ENCODE peak calls at places on chromosomes 1 and 21, in eight cellular contexts. D is bronchial epithelial cell; T is posterior vena cava; E is stimulated activated CD4-positive, alpha-beta T cell treated with anti-CD3 and anti-CD28 coated beads, Interleukin-12 subunit alpha, Interleukin-12 subunit beta, amount 100 ng/mL, for 4 hours; G is IMR-90; Q is progenitor cell of endocrine pancreas; C is mucosa of gallbladder; L is activated T-helper 1 cell treated with anti-CD3 and anti-CD28 coated beads, Interleukin-2, amount 50 U/mL, for 16 hours. K is an unnamed sample.

GRCh38 chr1:245751111-245751510 is 596.3 kb downstream of the KIF26B start:
- DNase-seq in L (no peak), Q (no peak), E (no peak), C (no peak), T (no peak), D (no peak), G (peak), K (peak)

GRCh38 chr21:36321325-36322082 is 1.5 kb downstream of the MORC3 start:
- DNase-seq in T (no peak), Q (no peak), E (no peak), D (peak), G (peak), L (no peak), C (no peak), K (no peak)

GRCh38 chr1:240766831-240767230 is 154.9 kb upstream of the GREM2 start:
- DNase-seq in T (no peak), Q (no peak), E (no peak), L (no peak), G (peak), C (no peak), D (peak), K (peak)

GRCh38 chr1:4483031-4483625 is 171.3 kb upstream of the AJAP1 start:
- DNase-seq in E (no peak), T (peak), Q (no peak), D (no peak), G (no peak), C (no peak), L (no peak), K (no peak)

GRCh38 chr1:179867493-179868330 is 9.9 kb downstream of the TOR1AIP2 start:
- DNase-seq in G (peak), T (no peak), L (no peak), C (peak), E (peak), D (peak), Q (peak), K (peak)

GRCh38 chr21:15820857-15821256 is 91.1 kb downstream of the USP25 start:
- DNase-seq in D (no peak), C (no peak), Q (no peak), E (no peak), T (no peak), L (no peak), G (peak), K (no peak)

GRCh38 chr1:204102029-204102611 is 29.2 kb downstream of the SOX13 start:
- DNase-seq in C (no peak), Q (no peak), D (no peak), G (no peak), T (no peak), E (no peak), L (no peak), K (no peak)

GRCh38 chr1:44103270-44104131 is 15.1 kb upstream of the KLF17 start:
- DNase-seq in Q (peak), G (no peak), E (no peak), C (peak), D (peak), T (no peak), L (no peak), K (no peak)

GRCh38 chr1:2493691-2494322 is 17.7 kb downstream of the PLCH2 start:
- DNase-seq in L (no peak), E (no peak), C (no peak), Q (no peak), D (no peak), G (no peak), T (no peak), K (no peak)

GRCh38 chr21:44962481-44962966 is 22.7 kb downstream of the SLX9 start:
- DNase-seq in Q (no peak), G (peak), C (peak), T (no peak), E (no peak), D (peak), L (no peak), K (peak)

GRCh38 chr1:9207086-9207485 is 27.5 kb upstream of the H6PD start:
- DNase-seq in E (no peak), L (no peak), C (no peak), G (peak), T (no peak), Q (no peak), D (no peak), K (peak)

GRCh38 chr1:218660678-218661053 is 315.5 kb downstream of the TGFB2 start:
- DNase-seq in G (peak), D (peak), E (no peak), C (no peak), L (no peak), T (no peak), Q (no peak), K (peak)

GRCh38 chr1:211579434-211580302 is 707 bp upstream of the SLC30A1 start:
- DNase-seq in C (no peak), L (no peak), T (no peak), E (no peak), G (peak), D (no peak), Q (no peak), K (no peak)

GRCh38 chr1:101769520-101769919 is 227.2 kb downstream of the OLFM3 start:
- DNase-seq in G (peak), C (no peak), L (no peak), T (no peak), Q (no peak), D (peak), E (no peak), K (no peak)

GRCh38 chr1:108606478-108606877 is 46.6 kb downstream of the EEIG2 start:
- DNase-seq in Q (no peak), E (no peak), D (no peak), G (no peak), T (no peak), L (no peak), C (no peak), K (no peak)

GRCh38 chr1:46527474-46528296 is 23.8 kb downstream of the KNCN start:
- DNase-seq in E (peak), D (peak), Q (peak), C (peak), T (peak), L (peak), G (peak), K (peak)

GRCh38 chr1:36344395-36344680 is 20.9 kb upstream of the EVA1B start:
- DNase-seq in Q (no peak), E (no peak), C (no peak), D (no peak), T (no peak), L (no peak), G (no peak), K (no peak)

GRCh38 chr1:114597949-114598348 is 16.5 kb upstream of the BCAS2 start:
- DNase-seq in D (peak), E (no peak), G (peak), L (no peak), T (no peak), Q (no peak), C (no peak), K (no peak)

GRCh38 chr1:190019717-190020116 is 457.9 kb downstream of the BRINP3 start:
- DNase-seq in C (no peak), G (no peak), Q (no peak), D (peak), E (no peak), T (peak), L (no peak), K (no peak)

GRCh38 chr1:3283849-3284248 is 170.6 kb upstream of the ARHGEF16 start:
- DNase-seq in E (no peak), T (no peak), L (no peak), C (no peak), Q (peak), G (no peak), D (no peak), K (peak)

GRCh38 chr1:28208818-28209441 is 23.9 kb downstream of the DNAJC8 start:
- DNase-seq in G (peak), E (peak), T (no peak), D (peak), L (peak), Q (peak), C (peak), K (peak)

GRCh38 chr1:227886993-227887696 is 60.6 kb downstream of the WNT9A start:
- DNase-seq in D (no peak), Q (peak), L (no peak), E (peak), C (peak), G (peak), T (peak), K (peak)

GRCh38 chr1:31937300-31938183 is 626 bp downstream of the PTP4A2 start:
- DNase-seq in Q (peak), D (peak), C (peak), L (peak), T (peak), G (peak), E (peak), K (peak)

GRCh38 chr1:54380285-54380882 is 25.8 kb downstream of the SSBP3 start:
- DNase-seq in Q (no peak), G (no peak), C (no peak), D (no peak), E (no peak), T (no peak), L (no peak), K (no peak)

GRCh38 chr1:100613817-100614559 is 76.0 kb downstream of the GPR88 start:
- DNase-seq in E (no peak), Q (no peak), D (no peak), C (no peak), T (no peak), L (no peak), G (no peak), K (no peak)

GRCh38 chr1:2555634-2556276 is 416 bp upstream of the TNFRSF14 start:
- DNase-seq in T (peak), D (no peak), Q (no peak), E (peak), L (peak), G (no peak), C (peak), K (peak)

GRCh38 chr1:5837976-5838653 is 154.1 kb downstream of the NPHP4 start:
- DNase-seq in E (no peak), Q (no peak), L (no peak), T (no peak), G (no peak), C (no peak), D (no peak), K (no peak)

GRCh38 chr1:175158133-175158532 is 34.4 kb downstream of the KIAA0040 start:
- DNase-seq in G (no peak), E (no peak), L (no peak), D (peak), Q (no peak), T (no peak), C (no peak), K (no peak)

GRCh38 chr1:113242481-113242880 is 147.8 kb upstream of the MAGI3 start:
- DNase-seq in C (peak), E (no peak), T (no peak), Q (no peak), L (no peak), G (no peak), D (peak), K (no peak)

GRCh38 chr1:224773646-224774045 is 155.8 kb upstream of the DNAH14 start:
- DNase-seq in T (no peak), G (no peak), D (no peak), L (no peak), C (no peak), Q (no peak), E (no peak), K (no peak)